ENCODE peak calls at places on chromosomes 12 and 14, in nine cellular contexts. One of them, this sample, is unnamed.

GRCh38 chr14:99936056-99936455 is 129.2 kb upstream of the EVL start:
- DNase-seq in activated T-cell treated with anti-CD3 and anti-CD28 coated beads for 1 hour: no peak
- DNase-seq in NCI-H1048: no peak
- DNase-seq in NCI-H2171 treated with DMSO at 0.1 percent for 48 hours: no peak
- DNase-seq in adipocyte: no peak
- DNase-seq in GM19239: no peak
- DNase-seq in aorta: no peak
- DNase-seq in dorsolateral prefrontal cortex: no peak
- DNase-seq in heart right ventricle: no peak
- DNase-seq in this sample: no peak

GRCh38 chr12:120262852-120263724 is 2.4 kb downstream of the PXN start:
- DNase-seq in activated T-cell treated with anti-CD3 and anti-CD28 coated beads for 1 hour: no peak
- DNase-seq in NCI-H1048: no peak
- DNase-seq in NCI-H2171 treated with DMSO at 0.1 percent for 48 hours: no peak
- DNase-seq in adipocyte: peak
- DNase-seq in GM19239: no peak
- DNase-seq in aorta: peak
- DNase-seq in dorsolateral prefrontal cortex: no peak
- DNase-seq in heart right ventricle: peak
- DNase-seq in this sample: no peak

GRCh38 chr14:64109821-64110554 is 184.2 kb downstream of the ESR2 start:
- DNase-seq in activated T-cell treated with anti-CD3 and anti-CD28 coated beads for 1 hour: no peak
- DNase-seq in NCI-H1048: no peak
- DNase-seq in NCI-H2171 treated with DMSO at 0.1 percent for 48 hours: no peak
- DNase-seq in adipocyte: peak
- DNase-seq in GM19239: no peak
- DNase-seq in aorta: no peak
- DNase-seq in dorsolateral prefrontal cortex: no peak
- DNase-seq in heart right ventricle: no peak
- DNase-seq in this sample: no peak

GRCh38 chr14:29926701-29927595 is 699 bp downstream of the PRKD1 start:
- DNase-seq in activated T-cell treated with anti-CD3 and anti-CD28 coated beads for 1 hour: no peak
- DNase-seq in NCI-H1048: no peak
- DNase-seq in NCI-H2171 treated with DMSO at 0.1 percent for 48 hours: peak
- DNase-seq in adipocyte: peak
- DNase-seq in GM19239: peak
- DNase-seq in aorta: peak
- DNase-seq in dorsolateral prefrontal cortex: peak
- DNase-seq in heart right ventricle: peak
- DNase-seq in this sample: peak

GRCh38 chr14:76876076-76876475 is 49.9 kb downstream of the LRRC74A start:
- DNase-seq in activated T-cell treated with anti-CD3 and anti-CD28 coated beads for 1 hour: peak
- DNase-seq in NCI-H1048: peak
- DNase-seq in NCI-H2171 treated with DMSO at 0.1 percent for 48 hours: peak
- DNase-seq in adipocyte: peak
- DNase-seq in GM19239: peak
- DNase-seq in aorta: no peak
- DNase-seq in dorsolateral prefrontal cortex: peak
- DNase-seq in heart right ventricle: peak
- DNase-seq in this sample: peak

GRCh38 chr14:95043314-95043713 is 114.0 kb downstream of the DICER1 start:
- DNase-seq in activated T-cell treated with anti-CD3 and anti-CD28 coated beads for 1 hour: no peak
- DNase-seq in NCI-H1048: no peak
- DNase-seq in NCI-H2171 treated with DMSO at 0.1 percent for 48 hours: no peak
- DNase-seq in adipocyte: no peak
- DNase-seq in GM19239: no peak
- DNase-seq in aorta: no peak
- DNase-seq in dorsolateral prefrontal cortex: no peak
- DNase-seq in heart right ventricle: no peak
- DNase-seq in this sample: no peak

GRCh38 chr12:107258780-107259179 is 165.4 kb upstream of the CRY1 start:
- DNase-seq in activated T-cell treated with anti-CD3 and anti-CD28 coated beads for 1 hour: no peak
- DNase-seq in NCI-H1048: no peak
- DNase-seq in NCI-H2171 treated with DMSO at 0.1 percent for 48 hours: no peak
- DNase-seq in adipocyte: no peak
- DNase-seq in GM19239: no peak
- DNase-seq in aorta: no peak
- DNase-seq in dorsolateral prefrontal cortex: no peak
- DNase-seq in heart right ventricle: no peak
- DNase-seq in this sample: no peak

GRCh38 chr14:74645244-74645643 is 33.2 kb upstream of the LTBP2 start:
- DNase-seq in activated T-cell treated with anti-CD3 and anti-CD28 coated beads for 1 hour: no peak
- DNase-seq in NCI-H1048: no peak
- DNase-seq in NCI-H2171 treated with DMSO at 0.1 percent for 48 hours: no peak
- DNase-seq in adipocyte: no peak
- DNase-seq in GM19239: no peak
- DNase-seq in aorta: no peak
- DNase-seq in dorsolateral prefrontal cortex: no peak
- DNase-seq in heart right ventricle: no peak
- DNase-seq in this sample: no peak

GRCh38 chr12:87671757-87672156 is 357.4 kb downstream of the C12orf50 start:
- DNase-seq in activated T-cell treated with anti-CD3 and anti-CD28 coated beads for 1 hour: no peak
- DNase-seq in NCI-H1048: no peak
- DNase-seq in NCI-H2171 treated with DMSO at 0.1 percent for 48 hours: no peak
- DNase-seq in adipocyte: no peak
- DNase-seq in GM19239: no peak
- DNase-seq in aorta: no peak
- DNase-seq in dorsolateral prefrontal cortex: no peak
- DNase-seq in heart right ventricle: no peak
- DNase-seq in this sample: no peak

GRCh38 chr12:127115468-127116035 is 1151.4 kb upstream of the TMEM132C start:
- DNase-seq in activated T-cell treated with anti-CD3 and anti-CD28 coated beads for 1 hour: no peak
- DNase-seq in NCI-H1048: no peak
- DNase-seq in NCI-H2171 treated with DMSO at 0.1 percent for 48 hours: no peak
- DNase-seq in adipocyte: no peak
- DNase-seq in GM19239: no peak
- DNase-seq in aorta: no peak
- DNase-seq in dorsolateral prefrontal cortex: no peak
- DNase-seq in heart right ventricle: no peak
- DNase-seq in this sample: no peak

GRCh38 chr12:132178314-132178713 is 34.1 kb downstream of the NOC4L start:
- DNase-seq in activated T-cell treated with anti-CD3 and anti-CD28 coated beads for 1 hour: no peak
- DNase-seq in NCI-H1048: no peak
- DNase-seq in NCI-H2171 treated with DMSO at 0.1 percent for 48 hours: no peak
- DNase-seq in adipocyte: no peak
- DNase-seq in GM19239: no peak
- DNase-seq in aorta: peak
- DNase-seq in dorsolateral prefrontal cortex: no peak
- DNase-seq in heart right ventricle: no peak
- DNase-seq in this sample: no peak

This sample was measured in germinal center.